ENCODE peak calls at places on chromosomes 16 and 17, in nine cellular contexts. Y is tibial artery, R is PC-3, U is body of pancreas, M is stomach, L is psoas muscle, Q is prostate gland, V is Peyer's patch, S is breast epithelium. P is an unnamed sample.
A peak's percentile ranks its signal among the peaks of the same experiment; 100 is the strongest.

GRCh38 chr16:85149776-85150175 is 37.5 kb upstream of the CIBAR2 start:
- DNase-seq in R (no peak), V (no peak), L (peak; percentile 70), Y (peak; percentile 89), Q (peak; percentile 67), M (peak; percentile 74), S (peak; percentile 84), U (peak; percentile 86), P (no peak)

GRCh38 chr17:58249270-58250133 is 11.1 kb downstream of the LPO start:
- DNase-seq in R (peak; percentile 58), U (peak; percentile 62), Y (no peak), Q (peak; percentile 50), L (peak; percentile 72), M (peak; percentile 66), V (peak; percentile 82), S (peak; percentile 27), P (peak; percentile 64)

GRCh38 chr17:81254955-81255717 is 16.0 kb downstream of the NDUFAF8 start:
- DNase-seq in L (peak; percentile 88), V (peak; percentile 88), S (peak; percentile 63), Y (peak; percentile 89), M (peak; percentile 96), U (peak; percentile 92), R (peak; percentile 77), Q (peak; percentile 95), P (no peak)

GRCh38 chr17:55745258-55745657 is 5.6 kb upstream of the PCTP start:
- DNase-seq in Y (no peak), L (no peak), U (no peak), Q (no peak), S (no peak), R (no peak), V (no peak), M (no peak), P (no peak)

GRCh38 chr16:391885-392335 is 5.1 kb upstream of the NME4 start:
- DNase-seq in L (peak; percentile 65), Q (no peak), M (peak; percentile 60), U (peak; percentile 54), S (no peak), R (peak; percentile 63), V (no peak), Y (peak; percentile 76), P (peak; percentile 68)

GRCh38 chr16:76371441-76371840 is 94.2 kb downstream of the CNTNAP4 start:
- DNase-seq in S (no peak), V (no peak), Y (no peak), Q (no peak), U (no peak), M (no peak), R (no peak), L (no peak), P (no peak)

GRCh38 chr17:4316648-4317047 is 49.8 kb downstream of the UBE2G1 start:
- DNase-seq in Y (no peak), U (no peak), L (no peak), S (no peak), M (no peak), V (no peak), Q (no peak), R (no peak), P (no peak)

GRCh38 chr17:36594626-36595401 is 3.1 kb downstream of the DHRS11 start:
- DNase-seq in R (no peak), S (no peak), L (no peak), V (no peak), Q (no peak), M (no peak), Y (no peak), U (no peak), P (no peak)

GRCh38 chr17:5769936-5770335 is 185.6 kb upstream of the NLRP1 start:
- DNase-seq in Q (no peak), V (no peak), Y (no peak), S (no peak), U (no peak), R (no peak), L (no peak), M (no peak), P (no peak)

GRCh38 chr16:69276143-69277115 is 34.7 kb upstream of the VPS4A start:
- DNase-seq in U (peak; percentile 29), R (no peak), V (no peak), S (peak; percentile 32), L (peak; percentile 61), Q (no peak), Y (peak; percentile 85), M (no peak), P (no peak)

GRCh38 chr17:56593073-56593740 is at the start of gene NOG:
- DNase-seq in R (peak; percentile 74), M (no peak), V (no peak), Y (peak; percentile 70), Q (peak; percentile 29), S (no peak), L (peak; percentile 64), U (peak; percentile 32), P (peak; percentile 54)

GRCh38 chr16:88951501-88951900 is 25.5 kb downstream of the CBFA2T3 start:
- DNase-seq in Y (no peak), S (no peak), M (no peak), U (no peak), Q (no peak), R (no peak), V (no peak), L (no peak), P (no peak)

GRCh38 chr17:1999557-2000251 is 25.4 kb downstream of the RTN4RL1 start:
- DNase-seq in Y (peak; percentile 78), V (peak; percentile 79), Q (peak; percentile 71), U (peak; percentile 90), M (peak; percentile 81), S (peak; percentile 50), L (peak; percentile 60), R (peak; percentile 19), P (no peak)

GRCh38 chr16:84459517-84459894 is 45.0 kb downstream of the MEAK7 start:
- DNase-seq in Y (no peak), R (no peak), S (no peak), V (no peak), L (no peak), Q (no peak), U (no peak), M (no peak), P (no peak)

GRCh38 chr17:3020381-3020780 is 43.0 kb downstream of the OR1D5 start:
- DNase-seq in L (no peak), R (no peak), V (peak; percentile 25), Y (no peak), Q (no peak), S (no peak), U (peak; percentile 1), M (no peak), P (no peak)

GRCh38 chr17:78313735-78314648 is 45.9 kb downstream of the SOCS3 start:
- DNase-seq in U (peak; percentile 87), M (peak; percentile 90), S (peak; percentile 62), R (peak; percentile 99), L (peak; percentile 76), V (peak; percentile 89), Y (peak; percentile 85), Q (peak; percentile 65), P (peak; percentile 77)

GRCh38 chr17:51830886-51831285 is 327.6 kb downstream of the CA10 start:
- DNase-seq in V (no peak), Q (no peak), R (no peak), M (no peak), S (no peak), Y (no peak), U (no peak), L (no peak), P (no peak)

GRCh38 chr17:74840989-74841666 is 18.6 kb downstream of the GRIN2C start:
- DNase-seq in R (no peak), Y (peak; percentile 81), S (peak; percentile 39), V (no peak), Q (peak; percentile 39), L (peak; percentile 74), U (no peak), M (no peak), P (no peak)

GRCh38 chr17:22128171-22128570 is 435.8 kb downstream of the KCNJ18 start:
- DNase-seq in M (no peak), U (no peak), R (no peak), S (no peak), Y (no peak), L (no peak), Q (no peak), V (no peak), P (no peak)
- H3K9me3 ChIP-seq in M (peaks cover 13% of the 10 kb centered on the region), U (no peaks in the 10 kb centered on the region), R (peaks cover 32% of the 10 kb centered on the region), S (no peaks in the 10 kb centered on the region), Y (no peaks in the 10 kb centered on the region), L (peaks cover 6% of the 10 kb centered on the region), Q (no peaks in the 10 kb centered on the region), V (no peaks in the 10 kb centered on the region), P (peaks cover 12% of the 10 kb centered on the region)

GRCh38 chr17:48160177-48160967 is 52.8 kb downstream of the SNX11 start:
- DNase-seq in U (peak; percentile 74), L (no peak), R (no peak), S (no peak), V (no peak), Q (no peak), M (peak; percentile 50), Y (no peak), P (no peak)

GRCh38 chr17:48162946-48163506 is 55.5 kb downstream of the SNX11 start:
- DNase-seq in L (no peak), Q (no peak), S (no peak), R (peak; percentile 26), V (no peak), M (peak; percentile 26), U (peak; percentile 52), Y (no peak), P (no peak)

GRCh38 chr17:48161127-48161905 is 53.8 kb downstream of the SNX11 start:
- DNase-seq in V (no peak), U (no peak), S (no peak), R (no peak), L (no peak), Q (no peak), Y (no peak), M (no peak), P (no peak)

GRCh38 chr17:48162305-48162934 is 54.9 kb downstream of the SNX11 start:
- DNase-seq in S (no peak), Y (no peak), R (no peak), U (peak; percentile 40), M (no peak), V (no peak), L (no peak), Q (no peak), P (no peak)

DNA sequence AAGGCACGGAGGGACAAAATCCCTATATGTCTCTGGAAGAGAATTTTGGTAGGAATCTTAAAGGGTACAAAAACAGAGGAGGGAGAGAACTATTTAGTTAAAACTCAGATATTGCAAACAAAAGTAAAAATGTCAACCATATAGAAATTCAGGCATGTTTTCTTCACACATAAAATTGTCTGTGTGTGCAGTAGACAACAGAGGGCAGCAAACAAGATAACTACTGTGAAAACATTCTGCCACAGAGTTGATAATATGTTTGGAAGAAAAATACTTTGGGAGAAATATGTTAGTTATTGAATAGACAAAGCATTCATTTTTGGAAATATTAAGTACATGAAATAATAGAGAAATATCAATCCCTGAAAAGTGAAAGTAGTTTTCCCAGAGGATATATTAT is 56.2 kb downstream of the SNX11 start:
- DNase-seq in Y (no peak), V (no peak), S (no peak), L (no peak), R (no peak), U (no peak), Q (no peak), M (no peak), P (no peak)
- TF ChIP-seq CTCF in Y (no peak), V (no peak), S (no peak), L (no peak), R (peak; percentile 61), U (peak; percentile 7), Q (no peak), M (no peak), P (no peak)

GRCh38 chr17:9204623-9205329 is 183.5 kb downstream of the NTN1 start:
- DNase-seq in Q (no peak), M (no peak), U (no peak), R (no peak), L (no peak), S (no peak), Y (no peak), V (no peak), P (no peak)
- H3K27me3 ChIP-seq in Q (no peaks in the 10 kb centered on the region), M (no peaks in the 10 kb centered on the region), U (peaks cover 6% of the 10 kb centered on the region), R (peaks cover 4% of the 10 kb centered on the region), L (no peaks in the 10 kb centered on the region), S (no peaks in the 10 kb centered on the region), Y (no peaks in the 10 kb centered on the region), V (no peaks in the 10 kb centered on the region), P (no peaks in the 10 kb centered on the region)

GRCh38 chr17:22461460-22462145 is 769.3 kb downstream of the KCNJ18 start:
- DNase-seq in V (no peak), Y (no peak), L (no peak), M (no peak), R (no peak), S (no peak), U (no peak), Q (no peak), P (no peak)
- H3K9me3 ChIP-seq in V (no peaks in the 10 kb centered on the region), Y (no peaks in the 10 kb centered on the region), L (no peaks in the 10 kb centered on the region), M (peaks cover 42% of the 10 kb centered on the region), R (peaks cover 3% of the 10 kb centered on the region), S (no peaks in the 10 kb centered on the region), U (no peaks in the 10 kb centered on the region), Q (no peaks in the 10 kb centered on the region), P (peaks cover 3% of the 10 kb centered on the region)